ENCODE peak calls at places on chromosome 19, in seven cellular contexts. R, J, T, C, E, A and Y are unnamed samples.

GRCh38 chr19:17441241-17442135 is 7.0 kb downstream of the TMEM221 start:
- DNase-seq in R (peak), J (peak), T (no peak), C (peak), E (no peak), A (peak), Y (no peak)

GRCh38 chr19:45010306-45010705 is 9.0 kb downstream of the RELB start:
- DNase-seq in R (no peak), J (no peak), T (no peak), C (no peak), E (no peak), A (no peak), Y (no peak)

GRCh38 chr19:51688665-51689571 is 4.2 kb upstream of the SPACA6 start:
- DNase-seq in R (peak), J (no peak), T (no peak), C (peak), E (no peak), A (peak), Y (peak)

GRCh38 chr19:49492573-49493411 is 3.4 kb upstream of the RPS11 start:
- DNase-seq in R (no peak), J (no peak), T (no peak), C (peak), E (no peak), A (no peak), Y (no peak)

GRCh38 chr19:16661480-16662034 is 618 bp downstream of the TMEM38A start:
- DNase-seq in R (peak), J (peak), T (peak), C (no peak), E (no peak), A (peak), Y (no peak)

GRCh38 chr19:56491399-56491798 is 14.3 kb upstream of the ZNF667 start:
- DNase-seq in R (no peak), J (no peak), T (no peak), C (no peak), E (no peak), A (no peak), Y (no peak)

GRCh38 chr19:48858984-48859710 is 9.3 kb downstream of the PLEKHA4 start:
- DNase-seq in R (peak), J (peak), T (peak), C (no peak), E (peak), A (peak), Y (no peak)

GRCh38 chr19:4069331-4069959 is 2.7 kb upstream of the ZBTB7A start:
- DNase-seq in R (peak), J (peak), T (no peak), C (no peak), E (no peak), A (peak), Y (no peak)

GRCh38 chr19:50003810-50004419 is 21.3 kb downstream of the VRK3 start:
- DNase-seq in R (no peak), J (no peak), T (no peak), C (peak), E (peak), A (peak), Y (peak)

GRCh38 chr19:9485140-9485539 is 13.3 kb downstream of the ZNF560 start:
- DNase-seq in R (no peak), J (no peak), T (no peak), C (no peak), E (no peak), A (no peak), Y (no peak)

GRCh38 chr19:19269952-19270694 is 3.0 kb downstream of the TM6SF2 start:
- DNase-seq in R (peak), J (no peak), T (no peak), C (no peak), E (no peak), A (no peak), Y (no peak)

GRCh38 chr19:18049390-18049789 is 37.3 kb downstream of the IL12RB1 start:
- DNase-seq in R (no peak), J (no peak), T (no peak), C (peak), E (no peak), A (no peak), Y (no peak)

GRCh38 chr19:16052353-16052752 is 23.9 kb upstream of the TPM4 start:
- DNase-seq in R (no peak), J (no peak), T (no peak), C (no peak), E (no peak), A (no peak), Y (no peak)

GRCh38 chr19:50721441-50722137 is 1.6 kb upstream of the CLEC11A start:
- DNase-seq in R (no peak), J (no peak), T (no peak), C (peak), E (no peak), A (no peak), Y (peak)

GRCh38 chr19:6611441-6611852 is 20.5 kb upstream of the CD70 start:
- DNase-seq in R (no peak), J (no peak), T (no peak), C (no peak), E (no peak), A (no peak), Y (no peak)

GRCh38 chr19:18464646-18465045 is 26.7 kb upstream of the ISYNA1 start:
- DNase-seq in R (no peak), J (no peak), T (no peak), C (peak), E (no peak), A (no peak), Y (peak)

GRCh38 chr19:35636651-35637050 is 4.9 kb upstream of the ETV2 start:
- DNase-seq in R (no peak), J (no peak), T (no peak), C (no peak), E (no peak), A (no peak), Y (no peak)

GRCh38 chr19:57465680-57466381 is 8.9 kb upstream of the VN1R1 start:
- DNase-seq in R (no peak), J (no peak), T (no peak), C (peak), E (no peak), A (peak), Y (no peak)

GRCh38 chr19:1274081-1274851 is 1.1 kb upstream of the FAM174C start:
- DNase-seq in R (no peak), J (no peak), T (no peak), C (no peak), E (no peak), A (no peak), Y (no peak)

GRCh38 chr19:58492265-58492664 is 16.1 kb downstream of the ZNF446 start:
- DNase-seq in R (no peak), J (no peak), T (no peak), C (no peak), E (no peak), A (no peak), Y (no peak)

GRCh38 chr19:55112781-55113569 is 4.5 kb downstream of the PPP1R12C start:
- DNase-seq in R (peak), J (no peak), T (no peak), C (no peak), E (no peak), A (no peak), Y (no peak)

GRCh38 chr19:33502521-33502920 is 19.1 kb downstream of the PEPD start:
- DNase-seq in R (no peak), J (no peak), T (no peak), C (no peak), E (no peak), A (no peak), Y (no peak)

GRCh38 chr19:31329819-31330218 is 19.4 kb downstream of the TSHZ3 start:
- DNase-seq in R (no peak), J (no peak), T (no peak), C (no peak), E (no peak), A (no peak), Y (no peak)

GRCh38 chr19:42553292-42554045 is 25.2 kb upstream of the CEACAM1 start:
- DNase-seq in R (peak), J (no peak), T (no peak), C (peak), E (no peak), A (no peak), Y (no peak)

GRCh38 chr19:33868821-33869412 is 72.2 kb downstream of the KCTD15 start:
- DNase-seq in R (peak), J (no peak), T (no peak), C (peak), E (no peak), A (no peak), Y (peak)

GRCh38 chr19:3453840-3454239 is 26.5 kb downstream of the SMIM24 start:
- DNase-seq in R (no peak), J (no peak), T (no peak), C (no peak), E (no peak), A (no peak), Y (no peak)

GRCh38 chr19:39388657-39389056 is 2.2 kb downstream of the PAF1 start:
- DNase-seq in R (no peak), J (no peak), T (no peak), C (no peak), E (no peak), A (no peak), Y (no peak)

GRCh38 chr19:16435999-16436650 is 35.6 kb downstream of the EPS15L1 start:
- DNase-seq in R (no peak), J (no peak), T (no peak), C (no peak), E (no peak), A (no peak), Y (no peak)

GRCh38 chr19:45499196-45500180 is 1.2 kb downstream of the PPM1N start:
- DNase-seq in R (peak), J (peak), T (peak), C (peak), E (no peak), A (peak), Y (peak)

GRCh38 chr19:53912653-53913052 is 3.6 kb downstream of the CACNG7 start:
- DNase-seq in R (peak), J (no peak), T (no peak), C (no peak), E (no peak), A (no peak), Y (no peak)

GRCh38 chr19:12884926-12885748 is 1.9 kb downstream of the KLF1 start:
- DNase-seq in R (peak), J (peak), T (peak), C (peak), E (peak), A (peak), Y (no peak)

GRCh38 chr19:54172413-54172763 is 572 bp downstream of the TMC4 start:
- DNase-seq in R (no peak), J (no peak), T (no peak), C (no peak), E (no peak), A (no peak), Y (no peak)

GRCh38 chr19:2461751-2462634 is 5.2 kb upstream of the LMNB2 start:
- DNase-seq in R (peak), J (peak), T (peak), C (peak), E (peak), A (peak), Y (peak)

GRCh38 chr19:43446746-43447489 is 18.5 kb downstream of the LYPD3 start:
- DNase-seq in R (peak), J (peak), T (peak), C (peak), E (peak), A (peak), Y (peak)

GRCh38 chr19:21604351-21604926 is 99.0 kb downstream of the ZNF429 start:
- DNase-seq in R (no peak), J (peak), T (no peak), C (peak), E (no peak), A (no peak), Y (peak)

GRCh38 chr19:33677745-33678426 is 56.1 kb downstream of the CHST8 start:
- DNase-seq in R (peak), J (no peak), T (no peak), C (no peak), E (no peak), A (no peak), Y (no peak)